ENCODE peak calls at places on chromosome 5, in four cellular contexts. R is WTC11, Y is HTR-8/SVneo, D is right atrium auricular region. S is an unnamed sample.
A peak's percentile ranks its signal among the peaks of the same experiment; 100 is the strongest.

GRCh38 chr5:5405441-5405840 is 17.0 kb upstream of the ICE1 start:
- DNase-seq in R (no peak), Y (no peak), D (no peak), S (no peak)

GRCh38 chr5:98372351-98372750 is 401.1 kb upstream of the RGMB start:
- DNase-seq in R (no peak), Y (no peak), D (no peak), S (no peak)

GRCh38 chr5:135253601-135254165 is 145.3 kb downstream of the MACROH2A1 start:
- DNase-seq in R (no peak), Y (no peak), D (no peak), S (no peak)

GRCh38 chr5:65327582-65327981 is 154.1 kb downstream of the ADAMTS6 start:
- DNase-seq in R (no peak), Y (no peak), D (no peak), S (no peak)

GRCh38 chr5:59586811-59587340 is 306.6 kb downstream of the PDE4D start:
- DNase-seq in R (no peak), Y (no peak), D (no peak), S (no peak)

GRCh38 chr5:41250351-41250987 is 37.1 kb upstream of the C6 start:
- DNase-seq in R (no peak), Y (no peak), D (no peak), S (no peak)

GRCh38 chr5:40410231-40410861 is 269.4 kb upstream of the PTGER4 start:
- DNase-seq in R (no peak), Y (peak; percentile 76), D (no peak), S (no peak)

GRCh38 chr5:56818409-56819026 is 3.2 kb downstream of the MAP3K1 start:
- DNase-seq in R (no peak), Y (no peak), D (no peak), S (no peak)

GRCh38 chr5:132055441-132055807 is 5.0 kb upstream of the IL3 start:
- DNase-seq in R (no peak), Y (no peak), D (no peak), S (no peak)

GRCh38 chr5:16178745-16179372 is 732 bp downstream of the MARCHF11 start:
- DNase-seq in R (peak; percentile 96), Y (peak; percentile 62), D (no peak), S (peak; percentile 63)

GRCh38 chr5:96641368-96641767 is 20.8 kb upstream of the CAST start:
- DNase-seq in R (no peak), Y (no peak), D (no peak), S (no peak)

GRCh38 chr5:115360036-115360685 is 63.7 kb upstream of the CCDC112 start:
- DNase-seq in R (no peak), Y (no peak), D (no peak), S (no peak)

GRCh38 chr5:103013933-103014552 is 105.9 kb downstream of the GIN1 start:
- DNase-seq in R (no peak), Y (no peak), D (no peak), S (no peak)

GRCh38 chr5:133749331-133749985 is 137.1 kb upstream of the FSTL4 start:
- DNase-seq in R (no peak), Y (no peak), D (no peak), S (no peak)

GRCh38 chr5:176768174-176768970 is 42.0 kb upstream of the UNC5A start:
- DNase-seq in R (no peak), Y (no peak), D (peak; percentile 21), S (no peak)

GRCh38 chr5:154794525-154795234 is 39.5 kb downstream of the LARP1 start:
- DNase-seq in R (no peak), Y (no peak), D (no peak), S (no peak)

GRCh38 chr5:18314192-18314778 is 680.0 kb downstream of the TAF11L14 start:
- DNase-seq in R (no peak), Y (peak; percentile 32), D (no peak), S (no peak)

GRCh38 chr5:33277061-33277460 is 163.7 kb upstream of the TARS1 start:
- DNase-seq in R (no peak), Y (no peak), D (no peak), S (no peak)

GRCh38 chr5:16975950-16976624 is 40.0 kb upstream of the MYO10 start:
- DNase-seq in R (no peak), Y (no peak), D (no peak), S (no peak)

GRCh38 chr5:139312075-139312474 is 18.5 kb downstream of the MATR3 start:
- DNase-seq in R (no peak), Y (no peak), D (no peak), S (no peak)

GRCh38 chr5:108983456-108984092 is 235.9 kb downstream of the FER start:
- DNase-seq in R (no peak), Y (no peak), D (no peak), S (no peak)

GRCh38 chr5:17880869-17881268 is 246.6 kb downstream of the TAF11L14 start:
- DNase-seq in R (no peak), Y (no peak), D (no peak), S (no peak)

GRCh38 chr5:170416526-170416925 is 27.4 kb upstream of the KCNMB1 start:
- DNase-seq in R (no peak), Y (no peak), D (no peak), S (no peak)

GRCh38 chr5:65916066-65916465 is 10.3 kb upstream of the ERBIN start:
- DNase-seq in R (no peak), Y (no peak), D (no peak), S (no peak)

GRCh38 chr5:7363067-7363677 is 32.8 kb upstream of the ADCY2 start:
- DNase-seq in R (no peak), Y (no peak), D (no peak), S (no peak)

GRCh38 chr5:120073722-120074121 is 390.4 kb upstream of the PRR16 start:
- DNase-seq in R (no peak), Y (no peak), D (no peak), S (no peak)

S was measured in ureter.